ENCODE peak calls at places on chromosomes 11 and 22, in five cellular contexts. One of them, this sample, is unnamed.
A peak's percentile ranks its signal among the peaks of the same experiment; 100 is the strongest.

GRCh38 chr11:107561688-107562087 is 3.8 kb downstream of the ALKBH8 start:
- DNase-seq in GM12865: no peak
- DNase-seq in testis: no peak
- DNase-seq in WTC11: no peak
- DNase-seq in fibroblast of pulmonary artery: peak; percentile 64
- DNase-seq in this sample: no peak

GRCh38 chr11:74025467-74026166 is 16.7 kb upstream of the UCP3 start:
- DNase-seq in GM12865: no peak
- DNase-seq in testis: no peak
- DNase-seq in WTC11: no peak
- DNase-seq in fibroblast of pulmonary artery: peak; percentile 19
- DNase-seq in this sample: no peak

GRCh38 chr11:114059278-114059983 is at the start of gene ZBTB16:
- DNase-seq in GM12865: no peak
- DNase-seq in testis: peak; percentile 82
- DNase-seq in WTC11: peak; percentile 79
- DNase-seq in fibroblast of pulmonary artery: peak; percentile 93
- DNase-seq in this sample: peak; percentile 94

GRCh38 chr11:65781152-65781961 is 581 bp upstream of the AP5B1 start:
- DNase-seq in GM12865: no peak
- DNase-seq in testis: no peak
- DNase-seq in WTC11: peak; percentile 73
- DNase-seq in fibroblast of pulmonary artery: no peak
- DNase-seq in this sample: no peak

GRCh38 chr11:34940026-34940677 is 23.7 kb downstream of the PDHX start:
- DNase-seq in GM12865: peak; percentile 24
- DNase-seq in testis: no peak
- DNase-seq in WTC11: no peak
- DNase-seq in fibroblast of pulmonary artery: peak; percentile 16
- DNase-seq in this sample: no peak

GRCh38 chr11:132982769-132983168 is 549.5 kb downstream of the OPCML start:
- DNase-seq in GM12865: no peak
- DNase-seq in testis: no peak
- DNase-seq in WTC11: no peak
- DNase-seq in fibroblast of pulmonary artery: no peak
- DNase-seq in this sample: no peak

GRCh38 chr22:24434472-24435322 is 7.3 kb downstream of the ADORA2A start:
- DNase-seq in GM12865: peak; percentile 91
- DNase-seq in testis: no peak
- DNase-seq in WTC11: no peak
- DNase-seq in fibroblast of pulmonary artery: peak; percentile 69
- DNase-seq in this sample: peak; percentile 94

GRCh38 chr11:119764108-119764874 is 35.3 kb upstream of the NECTIN1 start:
- DNase-seq in GM12865: no peak
- DNase-seq in testis: peak; percentile 91
- DNase-seq in WTC11: no peak
- DNase-seq in fibroblast of pulmonary artery: no peak
- DNase-seq in this sample: no peak

GRCh38 chr11:86941871-86942208 is 13.4 kb downstream of the FZD4 start:
- DNase-seq in GM12865: no peak
- DNase-seq in testis: no peak
- DNase-seq in WTC11: no peak
- DNase-seq in fibroblast of pulmonary artery: no peak
- DNase-seq in this sample: no peak

GRCh38 chr11:48122656-48123055 is 94.0 kb upstream of the OR4B1 start:
- DNase-seq in GM12865: no peak
- DNase-seq in testis: no peak
- DNase-seq in WTC11: no peak
- DNase-seq in fibroblast of pulmonary artery: no peak
- DNase-seq in this sample: no peak

GRCh38 chr11:10355257-10355661 is 50.4 kb downstream of the ADM start:
- DNase-seq in GM12865: no peak
- DNase-seq in testis: no peak
- DNase-seq in WTC11: no peak
- DNase-seq in fibroblast of pulmonary artery: peak; percentile 79
- DNase-seq in this sample: no peak

GRCh38 chr22:49373289-49373666 is 454.4 kb downstream of the BRD1 start:
- DNase-seq in GM12865: no peak
- DNase-seq in testis: no peak
- DNase-seq in WTC11: no peak
- DNase-seq in fibroblast of pulmonary artery: no peak
- DNase-seq in this sample: no peak

GRCh38 chr11:63767415-63768231 is 952 bp downstream of the ZFTA start:
- DNase-seq in GM12865: peak; percentile 58
- DNase-seq in testis: peak; percentile 87
- DNase-seq in WTC11: peak; percentile 81
- DNase-seq in fibroblast of pulmonary artery: peak; percentile 88
- DNase-seq in this sample: peak; percentile 89

GRCh38 chr11:93491941-93492340 is 51.2 kb downstream of the SMCO4 start:
- DNase-seq in GM12865: no peak
- DNase-seq in testis: no peak
- DNase-seq in WTC11: no peak
- DNase-seq in fibroblast of pulmonary artery: no peak
- DNase-seq in this sample: no peak

GRCh38 chr11:79436911-79437273 is 3.9 kb downstream of the TENM4 start:
- DNase-seq in GM12865: no peak
- DNase-seq in testis: no peak
- DNase-seq in WTC11: no peak
- DNase-seq in fibroblast of pulmonary artery: no peak
- DNase-seq in this sample: no peak

GRCh38 chr11:117843666-117844484 is 19.3 kb upstream of the FXYD2 start:
- DNase-seq in GM12865: peak; percentile 81
- DNase-seq in testis: peak; percentile 93
- DNase-seq in WTC11: peak; percentile 84
- DNase-seq in fibroblast of pulmonary artery: peak; percentile 78
- DNase-seq in this sample: peak; percentile 77

GRCh38 chr11:75265851-75266531 is 25.4 kb downstream of the TPBGL start:
- DNase-seq in GM12865: no peak
- DNase-seq in testis: no peak
- DNase-seq in WTC11: no peak
- DNase-seq in fibroblast of pulmonary artery: peak; percentile 47
- DNase-seq in this sample: no peak

GRCh38 chr11:102733232-102733875 is 8.6 kb upstream of the MMP8 start:
- DNase-seq in GM12865: peak; percentile 72
- DNase-seq in testis: peak; percentile 76
- DNase-seq in WTC11: peak; percentile 86
- DNase-seq in fibroblast of pulmonary artery: peak; percentile 62
- DNase-seq in this sample: peak; percentile 70

GRCh38 chr11:126890561-126890960 is 110.0 kb downstream of the KIRREL3 start:
- DNase-seq in GM12865: no peak
- DNase-seq in testis: no peak
- DNase-seq in WTC11: peak; percentile 44
- DNase-seq in fibroblast of pulmonary artery: no peak
- DNase-seq in this sample: no peak

GRCh38 chr11:65415499-65416340 is 6.9 kb upstream of the NEAT1 start:
- DNase-seq in GM12865: no peak
- DNase-seq in testis: peak; percentile 19
- DNase-seq in WTC11: no peak
- DNase-seq in fibroblast of pulmonary artery: no peak
- DNase-seq in this sample: no peak

GRCh38 chr22:49307071-49307830 is 520.4 kb downstream of the BRD1 start:
- DNase-seq in GM12865: no peak
- DNase-seq in testis: peak; percentile 14
- DNase-seq in WTC11: no peak
- DNase-seq in fibroblast of pulmonary artery: no peak
- DNase-seq in this sample: no peak

GRCh38 chr11:120188371-120188770 is 22.5 kb upstream of the OAF start:
- DNase-seq in GM12865: no peak
- DNase-seq in testis: no peak
- DNase-seq in WTC11: no peak
- DNase-seq in fibroblast of pulmonary artery: no peak
- DNase-seq in this sample: no peak

GRCh38 chr22:37696657-37697539 is at the start of gene TRIOBP:
- DNase-seq in GM12865: peak; percentile 85
- DNase-seq in testis: peak; percentile 96
- DNase-seq in WTC11: peak; percentile 99
- DNase-seq in fibroblast of pulmonary artery: peak; percentile 93
- DNase-seq in this sample: peak; percentile 99

GRCh38 chr11:125165664-125166346 is 1.3 kb downstream of the PKNOX2 start:
- DNase-seq in GM12865: no peak
- DNase-seq in testis: no peak
- DNase-seq in WTC11: no peak
- DNase-seq in fibroblast of pulmonary artery: peak; percentile 40
- DNase-seq in this sample: no peak

GRCh38 chr11:57491371-57492061 is 24.0 kb downstream of the SLC43A1 start:
- DNase-seq in GM12865: peak; percentile 62
- DNase-seq in testis: peak; percentile 27
- DNase-seq in WTC11: peak; percentile 78
- DNase-seq in fibroblast of pulmonary artery: peak; percentile 44
- DNase-seq in this sample: peak; percentile 81

GRCh38 chr22:48918585-48919186 is 909.0 kb downstream of the BRD1 start:
- DNase-seq in GM12865: no peak
- DNase-seq in testis: no peak
- DNase-seq in WTC11: no peak
- DNase-seq in fibroblast of pulmonary artery: no peak
- DNase-seq in this sample: no peak

GRCh38 chr11:110587129-110587528 is 125.1 kb downstream of the ARHGAP20 start:
- DNase-seq in GM12865: no peak
- DNase-seq in testis: no peak
- DNase-seq in WTC11: no peak
- DNase-seq in fibroblast of pulmonary artery: no peak
- DNase-seq in this sample: no peak

GRCh38 chr11:61339490-61339878 is 6.5 kb downstream of the TKFC start:
- DNase-seq in GM12865: no peak
- DNase-seq in testis: no peak
- DNase-seq in WTC11: no peak
- DNase-seq in fibroblast of pulmonary artery: no peak
- DNase-seq in this sample: no peak

GRCh38 chr11:72116019-72116755 is 3.7 kb upstream of the ANAPC15 start:
- DNase-seq in GM12865: no peak
- DNase-seq in testis: no peak
- DNase-seq in WTC11: no peak
- DNase-seq in fibroblast of pulmonary artery: no peak
- DNase-seq in this sample: no peak

GRCh38 chr22:27989758-27990450 is 70.8 kb upstream of the PITPNB start:
- DNase-seq in GM12865: no peak
- DNase-seq in testis: peak; percentile 11
- DNase-seq in WTC11: no peak
- DNase-seq in fibroblast of pulmonary artery: no peak
- DNase-seq in this sample: no peak

GRCh38 chr11:130161441-130161840 is 1.9 kb downstream of the ST14 start:
- DNase-seq in GM12865: no peak
- DNase-seq in testis: no peak
- DNase-seq in WTC11: no peak
- DNase-seq in fibroblast of pulmonary artery: no peak
- DNase-seq in this sample: no peak

GRCh38 chr11:134120143-134120850 is 51.4 kb downstream of the JAM3 start:
- DNase-seq in GM12865: no peak
- DNase-seq in testis: peak; percentile 75
- DNase-seq in WTC11: no peak
- DNase-seq in fibroblast of pulmonary artery: peak; percentile 93
- DNase-seq in this sample: no peak

GRCh38 chr11:66338276-66339162 is 2.3 kb upstream of the RIN1 start:
- DNase-seq in GM12865: no peak
- DNase-seq in testis: no peak
- DNase-seq in WTC11: no peak
- DNase-seq in fibroblast of pulmonary artery: no peak
- DNase-seq in this sample: peak; percentile 45

GRCh38 chr11:69293087-69293486 is 868 bp upstream of the MYEOV start:
- DNase-seq in GM12865: no peak
- DNase-seq in testis: no peak
- DNase-seq in WTC11: no peak
- DNase-seq in fibroblast of pulmonary artery: no peak
- DNase-seq in this sample: no peak
- TF ChIP-seq CTCF in GM12865: no peak
- TF ChIP-seq CTCF in testis: no peak
- TF ChIP-seq CTCF in WTC11: no peak
- TF ChIP-seq CTCF in fibroblast of pulmonary artery: no peak
- TF ChIP-seq CTCF in this sample: no peak

DNA sequence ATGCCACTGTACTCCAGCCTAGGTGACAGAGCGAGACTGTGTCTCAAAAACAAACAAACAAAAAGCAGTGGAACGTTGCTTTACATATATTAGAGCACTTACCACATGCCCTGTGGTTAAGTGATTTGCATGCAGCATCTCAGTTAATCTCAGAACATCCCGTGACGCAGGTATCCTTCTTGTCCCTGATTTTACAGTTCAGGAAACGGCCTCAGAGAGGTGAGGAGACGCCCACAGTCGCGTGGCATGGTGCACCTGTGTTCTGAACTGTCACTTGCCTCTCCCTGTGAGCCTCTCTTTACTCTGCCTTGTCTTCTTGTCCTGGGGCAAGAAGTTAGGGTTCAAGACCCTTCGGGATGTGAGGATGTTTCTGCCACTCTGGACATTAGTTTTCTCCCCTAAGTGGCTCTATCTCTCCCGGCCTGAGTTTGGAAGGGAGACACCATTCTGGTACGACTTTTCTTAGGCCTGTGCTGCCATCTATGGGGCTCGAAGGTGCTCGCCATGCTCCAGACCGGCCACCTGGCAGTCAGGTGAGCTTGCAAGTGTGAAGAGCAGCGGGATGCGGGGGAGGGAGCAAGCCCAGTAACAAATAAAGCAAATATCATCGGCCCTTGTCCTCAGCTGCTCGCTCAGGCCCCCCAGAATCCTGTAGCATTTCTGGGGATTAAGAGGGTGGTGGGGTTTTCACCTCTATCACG is 25.6 kb downstream of the YWHAH start:
- DNase-seq in GM12865: peak; percentile 82
- DNase-seq in testis: peak; percentile 75
- DNase-seq in WTC11: peak; percentile 87
- DNase-seq in fibroblast of pulmonary artery: peak; percentile 73
- DNase-seq in this sample: peak; percentile 66
- TF ChIP-seq CTCF in GM12865: peak; percentile 60
- TF ChIP-seq CTCF in testis: peak; percentile 45
- TF ChIP-seq CTCF in WTC11: no peak
- TF ChIP-seq CTCF in fibroblast of pulmonary artery: peak; percentile 70
- TF ChIP-seq CTCF in this sample: peak; percentile 36

GRCh38 chr11:94830722-94831121 is 62.6 kb downstream of the AMOTL1 start:
- DNase-seq in GM12865: no peak
- DNase-seq in testis: no peak
- DNase-seq in WTC11: no peak
- DNase-seq in fibroblast of pulmonary artery: no peak
- DNase-seq in this sample: peak; percentile 7
- TF ChIP-seq CTCF in GM12865: no peak
- TF ChIP-seq CTCF in testis: no peak
- TF ChIP-seq CTCF in WTC11: no peak
- TF ChIP-seq CTCF in fibroblast of pulmonary artery: no peak
- TF ChIP-seq CTCF in this sample: no peak

DNA sequence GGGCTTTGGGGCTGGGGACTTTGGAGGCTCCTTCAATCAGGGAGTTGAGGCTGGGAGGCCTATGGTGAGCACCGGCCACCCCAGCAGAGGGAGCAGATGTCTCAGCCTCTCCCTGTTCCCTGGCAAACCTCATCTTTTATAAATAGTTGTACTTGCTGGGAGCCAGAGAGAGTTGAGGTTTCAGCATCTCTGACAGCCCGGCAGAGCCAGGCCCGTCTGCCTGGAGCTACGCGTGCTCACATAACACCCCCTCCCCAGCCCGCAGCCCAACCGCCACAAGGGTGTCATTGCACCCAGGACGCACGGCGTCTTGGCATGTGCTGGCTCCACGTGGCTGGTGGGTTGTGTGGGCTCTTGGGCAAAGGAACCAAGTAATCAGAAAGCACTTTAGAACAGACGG is 127.1 kb downstream of the CHST1 start:
- DNase-seq in GM12865: no peak
- DNase-seq in testis: peak; percentile 17
- DNase-seq in WTC11: no peak
- DNase-seq in fibroblast of pulmonary artery: no peak
- DNase-seq in this sample: no peak
- TF ChIP-seq CTCF in GM12865: no peak
- TF ChIP-seq CTCF in testis: no peak
- TF ChIP-seq CTCF in WTC11: no peak
- TF ChIP-seq CTCF in fibroblast of pulmonary artery: no peak
- TF ChIP-seq CTCF in this sample: no peak

This sample was measured in NB4.